ENCODE peak calls at places on chromosomes 12 and 14, in ten cellular contexts. B is fibroblast of lung, G is OCI-LY7, Y is GM12878, X is IMR-90, R is GM23248, I is H9, F is PC-9, M is mammary epithelial cell, S is mesenchymal stem cell. E is an unnamed sample. For H3K4me1, the result is how much of the 10 kb centered on the place peaks cover.

GRCh38 chr14:95601650-95602049 is 66.8 kb downstream of the GLRX5 start:
- DNase-seq in F (no peak), X (no peak), B (no peak), S (no peak), I (no peak), M (no peak), G (no peak), Y (no peak), R (no peak), E (no peak)

GRCh38 chr12:6765048-6765633 is 1.0 kb upstream of the PTMS start:
- DNase-seq in I (no peak), G (no peak), M (peak), R (peak), F (no peak), X (no peak), Y (no peak), S (peak), B (no peak), E (no peak)

GRCh38 chr12:130568041-130568440 is 148.1 kb downstream of the RIMBP2 start:
- DNase-seq in M (no peak), G (no peak), Y (no peak), F (no peak), I (no peak), R (no peak), X (no peak), S (no peak), B (no peak), E (no peak)

GRCh38 chr14:76186318-76187027 is 34.8 kb downstream of the GPATCH2L start:
- DNase-seq in G (no peak), R (no peak), Y (peak), B (no peak), S (no peak), F (no peak), X (no peak), I (no peak), M (no peak), E (no peak)

GRCh38 chr14:30357791-30358190 is 201.2 kb upstream of the G2E3 start:
- DNase-seq in G (no peak), I (no peak), R (no peak), Y (no peak), F (no peak), M (no peak), X (no peak), B (no peak), S (no peak), E (no peak)

GRCh38 chr12:31035226-31035625 is 38.4 kb upstream of the DDX11 start:
- DNase-seq in M (no peak), G (no peak), R (peak), I (no peak), S (no peak), B (no peak), Y (no peak), X (no peak), F (no peak), E (peak)

GRCh38 chr12:64042901-64043300 is 179.2 kb downstream of the KICS2 start:
- DNase-seq in Y (no peak), I (no peak), M (no peak), G (no peak), F (no peak), B (peak), X (peak), S (no peak), R (peak), E (no peak)

GRCh38 chr14:99424306-99424877 is 56.3 kb downstream of the SETD3 start:
- DNase-seq in X (no peak), S (no peak), B (no peak), F (no peak), G (peak), Y (no peak), I (peak), M (no peak), R (no peak), E (no peak)

GRCh38 chr12:121803861-121804416 is at the start of gene SETD1B:
- DNase-seq in X (peak), I (no peak), R (peak), B (peak), Y (no peak), F (no peak), G (peak), M (peak), S (peak), E (peak)

GRCh38 chr14:103091041-103091882 is 3.3 kb upstream of the EXOC3L4 start:
- DNase-seq in B (peak), X (peak), S (peak), F (peak), R (peak), M (no peak), I (peak), Y (no peak), G (peak), E (no peak)

GRCh38 chr14:52129733-52130132 is 60.9 kb upstream of the NID2 start:
- DNase-seq in Y (no peak), S (peak), F (no peak), R (no peak), B (no peak), M (no peak), X (no peak), I (no peak), G (no peak), E (no peak)

GRCh38 chr14:35355981-35356839 is 48.3 kb downstream of the NFKBIA start:
- DNase-seq in B (no peak), M (no peak), Y (no peak), R (peak), F (peak), I (no peak), X (peak), S (peak), G (no peak), E (peak)

GRCh38 chr14:85625925-85626585 is 96.1 kb downstream of the FLRT2 start:
- DNase-seq in B (peak), G (no peak), R (no peak), Y (no peak), M (no peak), F (no peak), X (peak), I (no peak), S (no peak), E (no peak)

GRCh38 chr12:93453633-93454032 is 11.9 kb upstream of the UBE2N start:
- DNase-seq in S (peak), M (no peak), B (no peak), G (no peak), R (peak), I (no peak), Y (no peak), F (no peak), X (peak), E (peak)

GRCh38 chr12:54060975-54061778 is 7.5 kb downstream of the HOXC4 start:
- DNase-seq in X (no peak), F (no peak), B (no peak), M (peak), S (no peak), Y (no peak), R (peak), I (no peak), G (no peak), E (no peak)

GRCh38 chr14:54681819-54682261 is 114.9 kb downstream of the SAMD4A start:
- DNase-seq in F (no peak), Y (no peak), X (peak), S (peak), R (no peak), M (peak), I (no peak), B (no peak), G (no peak), E (peak)

GRCh38 chr14:46686652-46687051 is 35.1 kb upstream of the RPL10L start:
- DNase-seq in M (peak), X (no peak), B (no peak), R (no peak), I (no peak), S (peak), F (no peak), G (no peak), Y (no peak), E (no peak)

GRCh38 chr12:116360579-116361403 is 83.3 kb upstream of the MED13L start:
- DNase-seq in R (no peak), F (no peak), B (no peak), M (no peak), G (no peak), Y (no peak), S (no peak), X (no peak), I (no peak), E (no peak)

GRCh38 chr12:107057071-107057834 is 36.1 kb downstream of the CRY1 start:
- DNase-seq in S (peak), G (no peak), Y (no peak), B (peak), R (peak), X (peak), I (no peak), F (peak), M (peak), E (peak)

GRCh38 chr12:17192721-17193120 is 586.8 kb upstream of the LMO3 start:
- DNase-seq in B (no peak), X (no peak), G (no peak), R (no peak), M (no peak), F (no peak), I (no peak), S (no peak), Y (no peak), E (no peak)

GRCh38 chr12:242496-242895 is 20.1 kb downstream of the SLC6A13 start:
- DNase-seq in X (no peak), I (no peak), B (no peak), R (no peak), Y (no peak), M (no peak), F (no peak), S (no peak), G (no peak), E (no peak)

GRCh38 chr12:130013771-130014484 is 110.1 kb upstream of the TMEM132D start:
- DNase-seq in X (no peak), G (peak), Y (no peak), I (peak), F (no peak), B (peak), M (peak), S (no peak), R (peak), E (no peak)

GRCh38 chr12:7032990-7033389 is 14.7 kb upstream of the LPCAT3 start:
- DNase-seq in S (no peak), X (no peak), F (no peak), R (no peak), Y (no peak), M (no peak), B (no peak), I (no peak), G (no peak), E (no peak)

GRCh38 chr14:61472801-61473376 is 151.5 kb downstream of the PRKCH start:
- DNase-seq in Y (no peak), S (peak), I (no peak), R (peak), M (no peak), F (no peak), X (peak), G (peak), B (peak), E (no peak)

GRCh38 chr12:101745481-101745880 is 6.2 kb upstream of the SYCP3 start:
- DNase-seq in M (no peak), B (no peak), R (no peak), Y (no peak), I (no peak), X (no peak), G (no peak), S (no peak), F (no peak), E (no peak)

GRCh38 chr14:33938131-33938949 is 12.5 kb downstream of the EGLN3 start:
- DNase-seq in M (peak), R (peak), F (peak), Y (peak), S (peak), I (peak), G (no peak), B (no peak), X (no peak), E (no peak)

GRCh38 chr14:50047274-50047676 is 69.1 kb downstream of the VCPKMT start:
- DNase-seq in B (no peak), S (no peak), M (no peak), I (no peak), X (no peak), Y (peak), F (peak), G (peak), R (no peak), E (no peak)

GRCh38 chr12:20007331-20007730 is 361.0 kb upstream of the PDE3A start:
- DNase-seq in R (peak), F (no peak), B (no peak), I (no peak), S (no peak), G (no peak), Y (no peak), M (no peak), X (peak), E (no peak)

GRCh38 chr14:73239463-73240241 is 2.3 kb downstream of the PAPLN start:
- DNase-seq in I (peak), B (peak), S (peak), X (peak), F (no peak), M (peak), R (peak), G (no peak), Y (no peak), E (peak)

GRCh38 chr12:129544716-129545115 is 359.1 kb downstream of the TMEM132D start:
- DNase-seq in Y (no peak), B (no peak), I (no peak), F (no peak), X (no peak), M (no peak), S (no peak), R (no peak), G (no peak), E (no peak)

GRCh38 chr12:132063491-132063890 is 80.6 kb downstream of the DDX51 start:
- DNase-seq in G (no peak), X (no peak), S (no peak), M (no peak), F (no peak), R (no peak), Y (no peak), B (no peak), I (no peak), E (no peak)

GRCh38 chr12:68557011-68557715 is 53.5 kb upstream of the RAP1B start:
- DNase-seq in M (peak), I (no peak), G (no peak), F (no peak), B (peak), Y (no peak), R (peak), S (peak), X (peak), E (peak)

GRCh38 chr12:7190268-7191055 is 976 bp downstream of the PEX5 start:
- DNase-seq in Y (no peak), B (peak), R (peak), M (peak), S (peak), F (no peak), I (peak), X (peak), G (peak), E (peak)

GRCh38 chr12:48350249-48351021 is at the start of gene ZNF641:
- DNase-seq in F (peak), M (peak), Y (no peak), I (peak), X (peak), G (peak), R (peak), B (peak), S (peak), E (peak)

GRCh38 chr14:104937694-104938365 is 13.2 kb downstream of the PLD4 start:
- DNase-seq in F (no peak), B (no peak), M (no peak), Y (no peak), G (no peak), R (no peak), S (no peak), X (no peak), I (no peak), E (no peak)

GRCh38 chr14:104939666-104940410 is 15.2 kb downstream of the PLD4 start:
- DNase-seq in Y (no peak), M (no peak), F (no peak), S (no peak), G (no peak), B (no peak), I (no peak), X (no peak), R (no peak), E (no peak)

GRCh38 chr14:104940526-104941150 is 16.0 kb downstream of the PLD4 start:
- DNase-seq in Y (no peak), X (peak), I (no peak), R (no peak), F (no peak), B (no peak), S (no peak), G (no peak), M (no peak), E (no peak)

GRCh38 chr14:104938436-104938835 is 13.8 kb downstream of the PLD4 start:
- DNase-seq in I (no peak), M (no peak), G (no peak), X (no peak), F (no peak), S (no peak), R (no peak), B (no peak), Y (no peak), E (no peak)

GRCh38 chr14:104938960-104939359 is 14.3 kb downstream of the PLD4 start:
- DNase-seq in B (no peak), M (no peak), Y (no peak), X (no peak), I (no peak), G (no peak), F (no peak), R (no peak), S (no peak), E (no peak)
- H2AFZ ChIP-seq in B (no peak), M (no peak), Y (no peak), X (no peak), I (no peak), G (no peak), F (no peak), R (no peak), S (no peak), E (no peak)

DNA sequence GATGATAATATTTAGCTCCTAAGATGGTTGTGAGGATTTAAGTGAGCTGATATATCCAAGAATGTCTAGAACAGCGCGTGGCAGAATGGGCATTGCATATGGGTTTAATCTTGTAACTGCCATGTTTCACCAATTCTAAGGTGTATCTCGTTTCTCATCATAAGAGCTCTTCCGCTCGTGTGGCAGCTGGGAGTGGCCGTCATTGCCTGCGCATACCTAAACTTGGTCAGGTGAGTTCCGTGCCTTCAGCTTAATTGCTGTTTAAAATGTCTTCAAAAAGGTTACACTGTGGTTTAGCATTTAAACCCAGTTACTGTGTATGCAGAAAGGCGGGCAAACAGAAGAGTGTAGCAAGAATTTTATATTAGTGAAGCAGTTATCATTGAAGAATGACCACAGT is 4.5 kb upstream of the AQP2 start:
- DNase-seq in B (no peak), G (no peak), X (no peak), M (no peak), F (no peak), I (no peak), R (no peak), Y (no peak), S (no peak), E (no peak)
- H3K4me1 ChIP-seq in B (under half), G (under half), X (under half), M (under half), F (under half), I (under half), R (under half), Y (under half), S (under half), E (under half)

GRCh38 chr14:74962493-74962892 is 7.1 kb upstream of the PGF start:
- DNase-seq in Y (no peak), M (no peak), X (no peak), B (no peak), S (no peak), R (no peak), G (peak), I (no peak), F (no peak), E (no peak)
- H3K4me2 ChIP-seq in Y (peak), M (no peak), X (no peak), B (no peak), S (no peak), R (no peak), G (peak), I (no peak), F (no peak), E (no peak)

DNA sequence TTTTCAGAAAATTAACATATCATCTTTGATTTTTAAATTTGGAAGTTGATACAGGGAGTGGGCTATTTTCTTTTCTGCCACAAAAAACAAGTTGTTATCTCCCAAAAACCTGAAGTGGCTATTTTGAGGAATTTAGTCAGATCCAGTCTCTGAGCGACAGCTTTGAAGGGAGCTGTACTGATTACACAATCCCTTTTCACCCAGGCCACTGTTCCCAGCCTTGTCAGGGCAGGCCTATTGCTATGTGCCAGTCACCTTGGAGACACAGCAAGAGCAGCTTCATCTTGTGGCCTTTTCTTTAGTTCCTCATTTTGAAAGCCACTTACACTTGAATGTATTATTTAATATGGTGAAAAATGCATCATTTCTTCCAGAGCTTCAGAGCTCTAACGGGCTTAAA is 370.4 kb downstream of the KCNH5 start:
- DNase-seq in M (peak), F (no peak), X (no peak), S (no peak), Y (no peak), G (no peak), B (no peak), I (no peak), R (no peak), E (no peak)
- H2AFZ ChIP-seq in M (peak), F (no peak), X (no peak), S (no peak), Y (no peak), G (no peak), B (no peak), I (no peak), R (no peak), E (no peak)